ENCODE peak calls at places on chromosomes 5 and 9, in seven cellular contexts. M is OCI-LY7, S is adrenal gland, E is uterus, A is Caco-2, Y is fibroblast of lung, F is HAP-1. B is an unnamed sample. For H3K4me1, the result is how much of the 10 kb centered on the place peaks cover.

GRCh38 chr9:126733005-126733404 is 71.8 kb upstream of the ZBTB43 start:
- DNase-seq in M (no peak), S (no peak), E (no peak), A (no peak), Y (no peak), F (no peak), B (no peak)

GRCh38 chr5:102863058-102863457 is 108.0 kb downstream of the PAM start:
- DNase-seq in M (no peak), S (no peak), E (no peak), A (no peak), Y (no peak), F (no peak), B (no peak)

GRCh38 chr9:129697956-129698757 is 32.7 kb downstream of the PRRX2 start:
- DNase-seq in M (no peak), S (no peak), E (no peak), A (no peak), Y (peak), F (no peak), B (no peak)

GRCh38 chr5:93580387-93581100 is 475 bp downstream of the NR2F1-AS1 start:
- DNase-seq in M (no peak), S (no peak), E (no peak), A (no peak), Y (peak), F (no peak), B (peak)

GRCh38 chr9:135300346-135301141 is 179.0 kb upstream of the PPP1R26 start:
- DNase-seq in M (no peak), S (no peak), E (no peak), A (no peak), Y (no peak), F (no peak), B (no peak)

GRCh38 chr9:121876658-121877271 is 216.3 kb downstream of the TTLL11 start:
- DNase-seq in M (no peak), S (no peak), E (no peak), A (no peak), Y (peak), F (no peak), B (no peak)

GRCh38 chr5:54738118-54738972 is 220.8 kb downstream of the SNX18 start:
- DNase-seq in M (no peak), S (peak), E (peak), A (no peak), Y (peak), F (no peak), B (peak)

GRCh38 chr5:75320341-75320740 is 16.7 kb upstream of the HMGCR start:
- DNase-seq in M (no peak), S (no peak), E (no peak), A (no peak), Y (peak), F (no peak), B (no peak)

GRCh38 chr9:28051559-28051958 is 478.3 kb upstream of the C9orf72 start:
- DNase-seq in M (no peak), S (no peak), E (no peak), A (no peak), Y (peak), F (peak), B (no peak)

GRCh38 chr9:130107955-130108354 is 54.2 kb downstream of the GPR107 start:
- DNase-seq in M (no peak), S (no peak), E (no peak), A (no peak), Y (no peak), F (no peak), B (no peak)

GRCh38 chr5:149807614-149808013 is 77.5 kb downstream of the PPARGC1B start:
- DNase-seq in M (no peak), S (no peak), E (no peak), A (no peak), Y (no peak), F (no peak), B (no peak)

GRCh38 chr5:168737066-168737465 is 157.9 kb upstream of the PANK3 start:
- DNase-seq in M (no peak), S (no peak), E (no peak), A (no peak), Y (no peak), F (no peak), B (no peak)

GRCh38 chr5:107289030-107289714 is 381.6 kb downstream of the EFNA5 start:
- DNase-seq in M (no peak), S (no peak), E (no peak), A (no peak), Y (no peak), F (no peak), B (no peak)

GRCh38 chr5:146042628-146043279 is 62.6 kb downstream of the PLAC8L1 start:
- DNase-seq in M (no peak), S (no peak), E (no peak), A (no peak), Y (peak), F (no peak), B (no peak)

DNA sequence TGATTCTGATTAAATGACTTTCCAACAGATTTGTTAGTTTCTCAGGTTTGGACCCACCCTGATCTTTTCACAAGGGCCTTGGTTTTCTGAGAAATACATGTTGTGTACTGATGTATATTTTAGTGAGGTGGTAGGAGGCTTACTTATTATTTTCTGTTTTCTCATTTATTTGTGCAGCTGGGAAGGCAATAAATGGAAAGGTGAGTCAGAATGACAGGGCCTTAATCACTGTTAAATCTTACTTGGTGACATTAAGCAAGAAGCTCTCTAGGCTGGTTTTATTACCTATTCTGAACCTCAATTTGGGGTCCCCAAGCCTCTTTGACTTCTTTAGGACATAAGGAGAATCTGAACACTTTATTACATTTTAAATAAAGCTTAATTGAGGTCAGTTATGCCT is 214.0 kb upstream of the DAB2 start:
- DNase-seq in M (no peak), S (no peak), E (no peak), A (no peak), Y (no peak), F (no peak), B (no peak)
- H3K4me1 ChIP-seq in M (under half), S (under half), E (under half), A (under half), Y (under half), F (under half), B (under half)

GRCh38 chr5:113450366-113451328 is 15.9 kb upstream of the TSSK1B start:
- DNase-seq in M (no peak), S (no peak), E (no peak), A (no peak), Y (peak), F (no peak), B (no peak)
- H3K4me3 ChIP-seq in M (no peak), S (no peak), E (no peak), A (no peak), Y (no peak), F (no peak), B (no peak)

GRCh38 chr9:137296214-137297059 is 5.6 kb downstream of the NRARP start:
- DNase-seq in M (no peak), S (peak), E (no peak), A (no peak), Y (peak), F (no peak), B (no peak)
- H3K4me1 ChIP-seq in M (under half), S (under half), E (under half), A (under half), Y (under half), F (under half), B (under half)

DNA sequence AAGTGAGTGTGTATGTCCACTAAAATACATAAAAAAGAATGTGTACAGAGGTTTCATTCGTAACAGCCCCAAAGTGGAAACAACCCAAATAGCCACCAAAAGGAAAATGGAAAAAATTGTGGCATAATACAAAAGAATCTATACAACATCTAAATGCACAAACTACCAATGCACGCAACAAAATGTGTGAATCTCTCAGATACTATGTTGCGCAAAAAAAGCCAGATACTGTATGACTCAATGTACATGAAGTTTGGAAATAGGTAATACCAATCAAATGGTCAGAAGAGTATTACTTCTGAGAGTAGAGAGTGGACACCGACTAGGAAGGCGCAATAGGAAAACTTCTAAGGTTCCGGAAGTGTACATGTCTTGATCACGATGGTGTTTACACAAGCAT is 2.4 kb downstream of the XPA start:
- DNase-seq in M (no peak), S (no peak), E (no peak), A (no peak), Y (no peak), F (no peak), B (no peak)
- H3K4me3 ChIP-seq in M (peak), S (no peak), E (no peak), A (no peak), Y (no peak), F (no peak), B (no peak)

DNA sequence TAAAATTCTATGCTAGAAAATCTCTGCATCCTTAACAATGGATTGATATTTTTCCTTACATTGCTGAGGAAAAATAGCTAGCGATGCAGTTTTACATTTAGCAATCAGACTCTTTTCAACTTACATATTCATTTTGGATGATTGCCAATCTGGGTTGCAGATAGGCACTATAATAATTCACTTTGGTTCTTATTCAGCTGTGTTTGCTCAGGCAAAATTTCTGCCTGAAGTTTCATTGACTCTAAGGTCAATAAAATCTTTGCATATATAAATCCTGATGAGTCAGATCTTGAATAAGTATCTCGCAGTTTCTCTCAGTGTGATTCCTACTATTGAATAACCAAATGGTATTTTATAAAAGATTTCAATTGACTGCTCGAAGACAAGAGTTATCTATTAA is 1105.8 kb downstream of the CDH18 start:
- DNase-seq in M (no peak), S (no peak), E (no peak), A (no peak), Y (no peak), F (no peak), B (no peak)
- H3K4me1 ChIP-seq in M (under half), S (under half), E (under half), A (under half), Y (under half), F (under half), B (under half)

DNA sequence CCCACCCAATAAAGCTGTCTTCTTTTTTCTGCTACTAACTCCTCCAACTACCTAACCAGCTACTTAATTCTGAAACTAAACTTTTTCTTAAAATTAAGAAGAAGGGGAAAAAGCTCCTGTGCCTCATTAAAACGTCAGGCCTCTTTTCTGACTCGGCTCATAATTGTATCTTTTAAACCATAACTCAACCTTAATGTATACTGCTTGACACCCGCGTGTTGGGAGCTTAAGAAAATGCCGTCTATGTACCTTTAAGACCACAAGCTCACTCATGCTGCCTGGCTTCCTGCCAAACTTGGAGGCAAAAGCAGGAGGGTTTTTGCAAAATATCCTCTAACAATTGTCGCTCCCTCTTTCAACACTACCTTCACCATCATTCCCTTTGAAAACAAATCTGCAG is 5.0 kb downstream of the EBF1 start:
- DNase-seq in M (peak), S (peak), E (peak), A (no peak), Y (peak), F (peak), B (peak)
- H3K4me3 ChIP-seq in M (peak), S (no peak), E (peak), A (no peak), Y (no peak), F (no peak), B (peak)

DNA sequence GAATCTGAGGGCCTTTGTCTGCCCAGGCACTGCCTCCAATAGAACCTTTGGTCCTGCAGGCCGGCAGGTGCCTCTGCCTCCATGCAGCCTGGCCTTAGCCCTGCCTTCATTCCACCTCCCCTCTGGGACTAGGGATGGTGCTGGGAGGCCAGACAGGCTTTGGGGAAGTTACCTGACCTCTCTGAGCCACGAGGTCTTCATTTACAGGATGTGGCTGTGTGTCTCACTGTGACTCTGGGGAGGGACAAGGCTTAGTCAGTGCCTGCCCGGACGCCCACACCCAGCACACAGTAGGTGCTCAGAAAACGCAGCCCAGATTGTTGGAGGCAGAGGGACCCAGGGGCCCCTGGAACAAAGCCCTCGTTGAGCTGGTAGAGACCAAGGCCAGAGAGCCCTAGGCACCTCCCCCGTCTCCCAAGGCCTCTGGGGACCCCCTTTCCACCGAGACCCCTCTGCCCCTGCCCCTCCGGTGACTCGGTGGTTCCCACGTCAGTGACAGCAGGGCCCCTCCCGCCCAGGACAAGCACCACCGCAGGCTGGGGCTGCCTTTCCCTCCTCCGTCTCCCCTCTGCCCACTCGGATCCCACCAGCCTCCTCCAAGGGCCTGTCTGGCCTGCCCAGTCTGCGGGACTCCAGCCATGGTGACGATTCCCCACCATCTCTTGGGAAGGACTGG is 46.9 kb upstream of the EGFL7 start:
- DNase-seq in M (no peak), S (no peak), E (no peak), A (no peak), Y (peak), F (no peak), B (no peak)
- H3K4me1 ChIP-seq in M (under half), S (under half), E (under half), A (under half), Y (under half), F (under half), B (half or more)

DNA sequence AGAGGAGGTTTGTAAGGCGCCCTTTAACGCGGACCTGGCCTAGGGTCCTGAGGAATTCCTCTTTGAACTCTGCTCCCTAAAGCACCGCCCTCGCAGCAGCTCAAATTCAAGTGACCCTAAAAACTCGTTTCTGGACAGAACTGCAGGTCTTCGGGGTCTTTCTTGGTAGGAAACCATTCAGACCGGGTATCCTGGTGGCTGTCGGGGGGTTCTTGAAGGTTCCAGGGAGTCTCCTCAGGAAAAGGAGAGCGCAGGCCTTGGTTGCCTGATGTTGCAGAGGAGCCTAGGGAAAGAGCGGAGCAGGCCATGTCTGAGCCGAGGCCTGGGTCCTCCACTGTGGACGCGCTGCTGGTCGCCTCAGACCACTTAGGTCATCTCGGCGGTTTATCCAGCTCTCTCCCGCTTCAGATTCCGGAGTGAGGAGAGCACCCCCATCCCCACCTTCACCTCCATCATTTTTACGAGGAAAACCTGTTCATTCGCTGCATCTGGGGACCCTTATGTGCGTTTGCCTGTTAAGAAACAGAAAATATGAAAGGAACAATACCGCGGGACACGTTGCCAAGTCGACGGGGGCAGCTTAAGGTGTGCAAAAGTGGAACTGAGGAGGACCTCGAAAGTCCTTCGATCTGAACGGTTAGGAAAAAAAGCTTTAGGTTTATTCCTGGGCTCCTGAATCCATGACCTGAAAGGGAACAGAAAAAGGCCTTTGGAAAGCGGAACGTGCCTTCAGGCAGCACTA is 299.4 kb downstream of the PARP8 start:
- DNase-seq in M (no peak), S (no peak), E (no peak), A (no peak), Y (no peak), F (no peak), B (no peak)
- H3K4me3 ChIP-seq in M (no peak), S (no peak), E (no peak), A (no peak), Y (no peak), F (no peak), B (no peak)

GRCh38 chr9:131657890-131658752 is 81.8 kb downstream of the RAPGEF1 start:
- DNase-seq in M (peak), S (no peak), E (no peak), A (no peak), Y (peak), F (no peak), B (no peak)

GRCh38 chr9:131657456-131657855 is 82.4 kb downstream of the RAPGEF1 start:
- DNase-seq in M (peak), S (no peak), E (no peak), A (no peak), Y (no peak), F (no peak), B (no peak)

GRCh38 chr9:131657031-131657377 is 82.9 kb downstream of the RAPGEF1 start:
- DNase-seq in M (peak), S (no peak), E (no peak), A (no peak), Y (no peak), F (no peak), B (no peak)

GRCh38 chr9:131656356-131657030 is 83.4 kb downstream of the RAPGEF1 start:
- DNase-seq in M (peak), S (peak), E (no peak), A (no peak), Y (no peak), F (no peak), B (peak)

DNA sequence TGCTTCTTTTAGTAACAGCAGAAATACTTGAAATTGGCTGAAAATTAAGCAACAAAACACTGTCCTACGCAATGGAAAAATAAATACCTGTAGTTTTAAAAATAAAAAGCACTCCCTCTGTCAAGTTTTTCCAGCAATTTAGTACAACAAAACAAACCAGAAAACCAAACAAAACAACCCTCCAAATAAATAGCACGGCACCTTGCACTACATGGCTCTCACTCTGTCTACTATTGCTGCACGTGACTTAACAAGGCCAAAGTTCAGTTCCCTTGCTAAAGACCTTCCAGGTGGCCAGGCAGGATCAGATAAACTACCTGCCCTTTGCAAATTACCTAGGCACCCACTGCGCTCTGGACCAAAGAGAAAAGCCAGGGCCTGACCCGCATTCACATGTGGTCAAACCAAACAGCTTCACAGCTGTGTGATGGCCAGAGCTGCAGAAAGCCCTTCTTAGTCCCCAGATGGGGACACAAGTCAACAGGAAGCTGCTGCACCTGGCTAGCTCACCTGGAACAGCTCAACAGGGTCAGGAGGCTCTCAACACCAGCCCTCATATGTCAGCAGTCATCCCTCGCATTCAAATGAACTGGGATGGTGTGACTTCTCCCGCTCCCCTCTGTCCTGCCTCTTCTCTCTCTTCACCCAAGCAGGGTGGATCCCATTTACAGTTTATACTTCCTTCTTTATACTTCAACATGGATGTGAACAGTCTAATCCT is 84.9 kb downstream of the RAPGEF1 start:
- DNase-seq in M (peak), S (no peak), E (no peak), A (peak), Y (no peak), F (no peak), B (no peak)
- H3K4me1 ChIP-seq in M (half or more), S (under half), E (under half), A (under half), Y (under half), F (under half), B (half or more)

GRCh38 chr5:104456122-104456521 is 893.5 kb upstream of the NUDT12 start:
- DNase-seq in M (no peak), S (no peak), E (no peak), A (no peak), Y (no peak), F (no peak), B (no peak)
- H3K4me3 ChIP-seq in M (no peak), S (no peak), E (no peak), A (no peak), Y (no peak), F (no peak), B (no peak)